ENCODE peak calls at places on chromosome 3, in six cellular contexts. I is iPS DF 19.7; L is kidney; X is activated T-cell treated with anti-CD3 and anti-CD28 coated beads, Interleukin-2, amount 50 U/mL, for 48 hours; W is kidney tubule cell; G is occipital lobe. Y is an unnamed sample.
A peak's percentile ranks its signal among the peaks of the same experiment; 100 is the strongest.

GRCh38 chr3:52705688-52706686 is at the start of the genes GLT8D1 and SPCS1:
- DNase-seq in I (no peak), L (peak; percentile 96), X (peak; percentile 93), W (peak; percentile 89), G (peak; percentile 83), Y (peak; percentile 93)

GRCh38 chr3:108946292-108947290 is 7.1 kb downstream of the GUCA1C start:
- DNase-seq in I (no peak), L (no peak), X (no peak), W (peak; percentile 87), G (no peak), Y (no peak)

GRCh38 chr3:12328132-12328915 is 39.5 kb downstream of the PPARG start:
- DNase-seq in I (no peak), L (no peak), X (no peak), W (no peak), G (no peak), Y (no peak)

GRCh38 chr3:102400142-102400541 is 34.7 kb upstream of the ZPLD1 start:
- DNase-seq in I (no peak), L (no peak), X (no peak), W (peak; percentile 83), G (no peak), Y (no peak)

GRCh38 chr3:111979689-111980025 is 831 bp downstream of the ABHD10 start:
- DNase-seq in I (no peak), L (no peak), X (no peak), W (no peak), G (no peak), Y (no peak)

GRCh38 chr3:11784962-11785361 is 61.7 kb downstream of the TAMM41 start:
- DNase-seq in I (no peak), L (no peak), X (no peak), W (no peak), G (no peak), Y (no peak)

GRCh38 chr3:116246406-116246805 is 198.9 kb downstream of the LSAMP start:
- DNase-seq in I (no peak), L (no peak), X (no peak), W (no peak), G (no peak), Y (no peak)

GRCh38 chr3:158711886-158712285 is 20.4 kb downstream of the RARRES1 start:
- DNase-seq in I (no peak), L (no peak), X (no peak), W (peak; percentile 90), G (no peak), Y (no peak)

GRCh38 chr3:151047636-151048035 is 37.8 kb upstream of the MED12L start:
- DNase-seq in I (no peak), L (no peak), X (no peak), W (no peak), G (no peak), Y (no peak)

GRCh38 chr3:155554777-155555445 is 190.0 kb downstream of the PLCH1 start:
- DNase-seq in I (no peak), L (no peak), X (no peak), W (peak; percentile 96), G (no peak), Y (no peak)

GRCh38 chr3:195021674-195022073 is 249.3 kb downstream of the XXYLT1 start:
- DNase-seq in I (no peak), L (no peak), X (no peak), W (no peak), G (no peak), Y (no peak)

GRCh38 chr3:133490468-133491351 is 82.8 kb upstream of the CDV3 start:
- DNase-seq in I (no peak), L (no peak), X (peak; percentile 86), W (no peak), G (no peak), Y (peak; percentile 85)

GRCh38 chr3:8739757-8740508 is 6.3 kb downstream of the CAV3 start:
- DNase-seq in I (no peak), L (peak; percentile 30), X (no peak), W (peak; percentile 97), G (no peak), Y (no peak)

GRCh38 chr3:48644898-48645760 is 9.9 kb upstream of the SLC26A6 start:
- DNase-seq in I (no peak), L (no peak), X (no peak), W (no peak), G (no peak), Y (no peak)

GRCh38 chr3:58306662-58307286 is 454 bp downstream of the HTD2 start:
- DNase-seq in I (no peak), L (peak; percentile 80), X (peak; percentile 62), W (peak; percentile 67), G (peak; percentile 42), Y (peak; percentile 42)

GRCh38 chr3:69092030-69092513 is 7.3 kb downstream of the ARL6IP5 start:
- DNase-seq in I (no peak), L (no peak), X (no peak), W (no peak), G (no peak), Y (no peak)

GRCh38 chr3:171704002-171704401 is 106.3 kb downstream of the PLD1 start:
- DNase-seq in I (peak; percentile 30), L (no peak), X (peak; percentile 28), W (peak; percentile 46), G (no peak), Y (no peak)

GRCh38 chr3:143330316-143330868 is 210.8 kb downstream of the CHST2 start:
- DNase-seq in I (no peak), L (no peak), X (no peak), W (no peak), G (no peak), Y (no peak)